ENCODE peak calls at places on chromosomes 6 and 20, in six cellular contexts. B is trophoblast cell, H is H9, J is mesenchymal stem cell, M is neuronal stem cell, K is H1. P is an unnamed sample.

GRCh38 chr6:110944681-110945151 is 13.8 kb upstream of the GTF3C6 start:
- DNase-seq in B (peak), H (no peak), J (peak), M (no peak), K (no peak), P (peak)

GRCh38 chr20:49186535-49187329 is 1.4 kb downstream of the STAU1 start:
- DNase-seq in B (peak), H (no peak), J (peak), M (peak), K (no peak), P (peak)

GRCh38 chr6:26033132-26033941 is 53.9 kb upstream of the HFE start:
- DNase-seq in B (peak), H (peak), J (peak), M (peak), K (no peak), P (peak)

GRCh38 chr6:13045676-13046075 is 282.7 kb downstream of the TBC1D7 start:
- DNase-seq in B (peak), H (no peak), J (no peak), M (no peak), K (no peak), P (no peak)

GRCh38 chr6:113396644-113397201 is 460.4 kb upstream of the MARCKS start:
- DNase-seq in B (no peak), H (no peak), J (no peak), M (no peak), K (no peak), P (no peak)

GRCh38 chr6:87737948-87738347 is 35.9 kb upstream of the AKIRIN2 start:
- DNase-seq in B (no peak), H (no peak), J (no peak), M (no peak), K (no peak), P (no peak)

GRCh38 chr6:53461041-53461656 is 83.8 kb downstream of the GCLC start:
- DNase-seq in B (peak), H (no peak), J (no peak), M (no peak), K (no peak), P (no peak)

GRCh38 chr20:6504826-6505225 is 262.7 kb upstream of the BMP2 start:
- DNase-seq in B (no peak), H (no peak), J (no peak), M (no peak), K (no peak), P (peak)

GRCh38 chr6:2448826-2449571 is 203.6 kb upstream of the GMDS start:
- DNase-seq in B (peak), H (peak), J (peak), M (peak), K (no peak), P (peak)

GRCh38 chr20:1783245-1783644 is 112.0 kb upstream of the SIRPA start:
- DNase-seq in B (no peak), H (no peak), J (no peak), M (no peak), K (no peak), P (no peak)

GRCh38 chr20:38547288-38547825 is 33.6 kb upstream of the ADIG start:
- DNase-seq in B (no peak), H (no peak), J (no peak), M (no peak), K (no peak), P (no peak)

GRCh38 chr6:106688177-106688951 is 59.0 kb downstream of the QRSL1 start:
- DNase-seq in B (peak), H (no peak), J (no peak), M (no peak), K (no peak), P (no peak)
- H3K14ac ChIP-seq in B (no peak), H (no peak), J (no peak), M (no peak), K (no peak), P (no peak)

DNA sequence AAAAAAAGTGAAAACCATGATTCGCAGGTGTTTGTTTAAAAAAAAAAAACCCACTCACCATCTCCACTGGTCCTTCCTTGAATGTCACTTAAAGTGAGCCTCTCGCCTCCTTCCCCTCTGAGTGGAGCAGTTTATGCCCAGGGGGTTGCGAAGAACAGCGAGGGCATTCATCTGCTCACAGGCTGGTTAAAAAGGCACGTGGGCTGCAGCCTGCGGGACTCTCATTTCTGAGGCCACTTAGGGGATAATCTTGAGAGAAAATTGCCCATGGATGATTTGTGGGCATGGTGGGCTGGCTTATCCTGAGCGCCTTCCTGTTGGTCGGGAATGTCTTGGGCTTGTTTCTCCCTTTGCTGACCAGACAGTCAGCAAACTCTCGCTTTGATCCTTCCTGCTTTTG is 18.9 kb downstream of the BCAS4 start:
- DNase-seq in B (no peak), H (no peak), J (no peak), M (no peak), K (no peak), P (no peak)
- H3K14ac ChIP-seq in B (no peak), H (no peak), J (no peak), M (no peak), K (no peak), P (peak)

GRCh38 chr6:151738960-151739359 is 68.5 kb upstream of the ESR1 start:
- DNase-seq in B (peak), H (no peak), J (no peak), M (no peak), K (no peak), P (no peak)
- H3K14ac ChIP-seq in B (no peak), H (no peak), J (no peak), M (no peak), K (no peak), P (no peak)

DNA sequence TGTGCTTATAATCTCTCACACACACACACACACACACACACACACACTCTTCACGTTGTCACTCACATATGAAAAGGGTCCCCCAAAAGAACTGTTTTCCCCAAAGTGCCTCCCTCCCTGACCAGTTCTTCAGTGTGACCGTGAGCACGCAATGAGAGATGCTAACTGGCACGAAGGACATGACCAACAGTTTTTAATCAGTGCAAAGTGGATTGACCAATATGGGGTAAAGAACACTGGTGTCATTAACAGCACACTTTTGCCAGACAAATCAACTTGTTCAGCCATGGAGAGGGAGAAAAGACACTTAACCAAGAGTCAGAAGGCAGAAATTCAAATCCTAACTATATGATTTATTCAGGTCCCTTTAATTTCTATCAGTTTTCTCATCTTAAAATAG is 15.0 kb downstream of the EXOC2 start:
- DNase-seq in B (no peak), H (no peak), J (no peak), M (no peak), K (no peak), P (no peak)
- H3K14ac ChIP-seq in B (no peak), H (no peak), J (no peak), M (no peak), K (no peak), P (no peak)

GRCh38 chr6:45394586-45395095 is 16.9 kb upstream of the SUPT3H start:
- DNase-seq in B (peak), H (no peak), J (no peak), M (no peak), K (no peak), P (no peak)

GRCh38 chr6:45400021-45400420 is 22.3 kb upstream of the SUPT3H start:
- DNase-seq in B (no peak), H (no peak), J (no peak), M (no peak), K (no peak), P (no peak)

GRCh38 chr6:45398075-45398817 is 20.5 kb upstream of the SUPT3H start:
- DNase-seq in B (peak), H (no peak), J (no peak), M (no peak), K (no peak), P (no peak)
- H3K14ac ChIP-seq in B (no peak), H (no peak), J (no peak), M (no peak), K (no peak), P (no peak)

GRCh38 chr20:20439602-20440001 is 71.7 kb downstream of the INSM1 start:
- DNase-seq in B (no peak), H (no peak), J (no peak), M (no peak), K (no peak), P (no peak)

GRCh38 chr20:20435453-20435852 is 67.5 kb downstream of the INSM1 start:
- DNase-seq in B (no peak), H (no peak), J (no peak), M (no peak), K (no peak), P (no peak)

GRCh38 chr20:20440473-20440872 is 72.6 kb downstream of the INSM1 start:
- DNase-seq in B (no peak), H (no peak), J (no peak), M (no peak), K (no peak), P (no peak)

GRCh38 chr20:20437314-20437713 is 69.4 kb downstream of the INSM1 start:
- DNase-seq in B (no peak), H (no peak), J (no peak), M (no peak), K (no peak), P (no peak)

GRCh38 chr20:20436689-20437088 is 68.8 kb downstream of the INSM1 start:
- DNase-seq in B (no peak), H (no peak), J (no peak), M (no peak), K (no peak), P (no peak)
- H3K14ac ChIP-seq in B (no peak), H (no peak), J (no peak), M (no peak), K (no peak), P (no peak)

DNA sequence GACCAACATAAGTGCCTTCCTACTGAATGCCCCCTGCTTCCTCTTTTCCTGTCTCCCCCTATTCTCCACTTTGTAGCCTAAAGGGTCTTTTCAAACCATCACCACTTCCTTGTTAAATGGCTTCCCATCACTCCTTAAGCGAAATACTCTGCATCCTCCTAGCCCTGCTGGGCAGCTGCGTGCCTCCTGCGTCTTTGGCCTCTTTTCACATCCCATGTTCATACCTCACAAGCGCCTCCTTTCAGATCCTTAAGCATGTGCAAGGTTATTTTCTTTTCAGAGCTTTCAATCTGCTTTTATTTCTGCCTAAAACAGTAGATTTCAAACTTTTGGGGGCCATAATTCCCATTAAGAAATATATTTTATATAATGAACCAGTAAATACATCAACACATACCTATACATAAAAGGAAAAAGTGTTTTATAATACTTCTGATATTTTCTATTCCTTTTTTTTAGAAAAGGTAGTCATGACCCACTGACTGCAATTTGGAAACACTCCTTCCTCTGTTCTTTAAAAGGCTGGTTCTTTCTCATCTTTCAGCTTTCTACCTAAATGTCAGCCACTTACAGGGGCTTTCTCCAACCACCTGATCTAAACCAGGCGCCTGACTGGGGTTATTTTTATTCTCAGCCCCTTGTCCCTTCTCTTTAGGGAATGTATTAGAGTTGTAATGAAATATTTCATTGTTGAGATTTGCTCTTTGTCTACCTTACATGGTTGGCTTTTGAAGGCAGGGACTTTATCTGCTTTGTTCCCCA is 84.1 kb downstream of the PRDM1 start:
- DNase-seq in B (no peak), H (no peak), J (no peak), M (no peak), K (no peak), P (no peak)
- H3K14ac ChIP-seq in B (no peak), H (no peak), J (no peak), M (no peak), K (no peak), P (peak)

DNA sequence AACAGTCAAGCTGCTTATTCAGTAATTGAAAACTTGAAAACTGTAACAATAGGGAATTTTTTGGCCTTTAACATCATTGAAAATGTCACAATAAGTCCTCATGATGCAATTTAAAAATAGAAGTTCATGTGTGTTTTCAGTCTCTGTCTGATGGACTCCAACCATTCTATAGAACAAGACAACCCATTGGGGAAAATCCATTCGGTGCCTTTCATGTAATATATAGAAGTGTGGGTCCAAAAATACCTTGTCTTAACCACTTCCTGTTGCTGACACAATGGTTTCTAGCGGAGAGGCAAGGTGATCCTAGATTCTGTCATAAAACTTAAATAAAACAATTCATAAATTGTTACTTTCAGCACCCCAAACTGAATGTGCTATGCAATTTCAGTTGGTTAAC is 1131.3 kb upstream of the MAP3K7 start:
- DNase-seq in B (no peak), H (no peak), J (no peak), M (no peak), K (no peak), P (no peak)
- H3K14ac ChIP-seq in B (no peak), H (no peak), J (no peak), M (no peak), K (no peak), P (no peak)

DNA sequence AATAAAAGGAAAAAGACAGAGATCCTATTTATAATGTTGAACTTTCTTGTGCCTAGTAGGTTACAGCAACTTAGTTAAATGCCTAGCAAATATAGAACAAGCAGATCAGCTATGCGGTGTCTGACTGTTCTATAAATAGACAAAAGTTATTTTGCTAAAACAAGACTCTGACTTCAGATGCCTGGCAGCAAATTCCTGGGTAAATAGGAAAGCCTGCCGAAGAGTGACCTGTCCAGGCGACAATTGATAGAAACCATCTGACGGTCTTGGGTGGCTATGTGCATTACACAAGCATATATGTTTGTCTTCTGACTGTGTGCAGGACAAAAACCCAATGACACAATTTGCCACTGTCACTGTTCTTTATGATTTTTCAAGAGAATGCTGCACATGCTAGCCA is 38.0 kb upstream of the PDE10A start:
- DNase-seq in B (peak), H (no peak), J (peak), M (no peak), K (no peak), P (peak)
- H3K14ac ChIP-seq in B (no peak), H (no peak), J (no peak), M (no peak), K (no peak), P (no peak)

P was measured in IMR-90.